ENCODE peak calls at places on chromosomes 2 and 18, in five cellular contexts. D, Z, F, I and U are unnamed samples.

GRCh38 chr2:30417253-30417652 is 29.8 kb upstream of the LCLAT1 start:
- DNase-seq in D (no peak), Z (no peak), F (no peak), I (no peak), U (no peak)

GRCh38 chr2:119476301-119477117 is 44.9 kb downstream of the TMEM37 start:
- DNase-seq in D (peak), Z (no peak), F (peak), I (peak), U (peak)

GRCh38 chr2:150513647-150514046 is 26.2 kb upstream of the RND3 start:
- DNase-seq in D (no peak), Z (no peak), F (no peak), I (no peak), U (no peak)

GRCh38 chr2:138949517-138949916 is 169.3 kb upstream of the NXPH2 start:
- DNase-seq in D (peak), Z (no peak), F (peak), I (no peak), U (no peak)

GRCh38 chr2:129799036-129799958 is 180.2 kb upstream of the RAB6C start:
- DNase-seq in D (no peak), Z (no peak), F (no peak), I (no peak), U (no peak)

GRCh38 chr2:46982356-46983064 is 66.9 kb upstream of the MCFD2 start:
- DNase-seq in D (no peak), Z (no peak), F (no peak), I (no peak), U (no peak)

GRCh38 chr2:18413794-18414396 is 146.6 kb downstream of the RDH14 start:
- DNase-seq in D (peak), Z (no peak), F (peak), I (no peak), U (peak)

GRCh38 chr2:108034843-108035242 is 48.5 kb downstream of the SLC5A7 start:
- DNase-seq in D (no peak), Z (no peak), F (no peak), I (no peak), U (no peak)

DNA sequence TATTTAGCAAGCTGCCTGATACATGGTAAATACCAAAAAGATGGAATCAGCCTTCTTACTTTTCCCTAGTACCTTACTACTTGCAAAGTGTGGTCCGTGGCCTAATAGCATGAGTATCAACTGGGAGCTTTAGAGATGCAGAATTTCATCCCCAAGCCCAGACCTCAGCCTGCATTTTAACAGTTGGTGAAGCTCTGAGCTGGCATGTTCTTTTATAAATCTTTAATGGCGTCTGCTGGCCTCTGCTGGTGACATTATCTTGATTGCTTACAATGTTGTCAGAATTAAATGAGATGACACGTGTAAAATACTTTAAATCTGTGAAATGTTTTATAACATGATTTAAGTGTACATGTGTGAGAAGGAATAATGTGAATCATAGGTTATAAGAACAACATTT is 115.1 kb upstream of the NOSTRIN start:
- DNase-seq in D (peak), Z (no peak), F (peak), I (no peak), U (peak)
- TF ChIP-seq MYC in D (no peak), Z (no peak), F (no peak), I (no peak), U (no peak)

GRCh38 chr2:167825664-167826063 is 421.7 kb downstream of the STK39 start:
- DNase-seq in D (no peak), Z (no peak), F (no peak), I (no peak), U (no peak)
- TF ChIP-seq MYC in D (no peak), Z (no peak), F (no peak), I (no peak), U (no peak)

GRCh38 chr18:10860937-10861336 is 288.4 kb downstream of the PIEZO2 start:
- DNase-seq in D (no peak), Z (no peak), F (no peak), I (no peak), U (no peak)
- TF ChIP-seq MYC in D (no peak), Z (no peak), F (no peak), I (no peak), U (no peak)

DNA sequence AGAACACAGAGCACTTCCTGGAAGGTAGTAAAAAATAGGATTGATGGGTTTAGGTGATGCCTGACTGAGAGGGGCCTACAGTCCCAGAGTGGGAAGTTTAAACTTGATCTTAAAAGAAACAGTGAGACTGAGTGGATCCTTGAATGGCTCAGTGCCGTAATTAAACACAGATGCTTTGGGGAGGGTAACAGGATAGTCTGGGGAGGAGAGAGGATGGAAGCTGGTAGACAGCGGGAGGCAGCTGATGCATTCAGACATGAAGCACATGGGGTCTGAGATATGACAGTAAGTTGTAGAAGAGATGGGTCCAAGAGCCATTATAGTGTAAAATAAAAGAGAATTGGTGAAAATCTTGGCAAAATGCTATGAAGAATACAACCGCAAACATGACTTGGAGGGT is 54.4 kb downstream of the AOX1 start:
- DNase-seq in D (no peak), Z (no peak), F (no peak), I (no peak), U (no peak)
- TF ChIP-seq MYC in D (no peak), Z (no peak), F (no peak), I (no peak), U (no peak)

GRCh38 chr2:223058952-223059716 is 7.1 kb downstream of the KCNE4 start:
- DNase-seq in D (peak), Z (no peak), F (peak), I (peak), U (no peak)
- TF ChIP-seq MYC in D (no peak), Z (no peak), F (no peak), I (no peak), U (no peak)

DNA sequence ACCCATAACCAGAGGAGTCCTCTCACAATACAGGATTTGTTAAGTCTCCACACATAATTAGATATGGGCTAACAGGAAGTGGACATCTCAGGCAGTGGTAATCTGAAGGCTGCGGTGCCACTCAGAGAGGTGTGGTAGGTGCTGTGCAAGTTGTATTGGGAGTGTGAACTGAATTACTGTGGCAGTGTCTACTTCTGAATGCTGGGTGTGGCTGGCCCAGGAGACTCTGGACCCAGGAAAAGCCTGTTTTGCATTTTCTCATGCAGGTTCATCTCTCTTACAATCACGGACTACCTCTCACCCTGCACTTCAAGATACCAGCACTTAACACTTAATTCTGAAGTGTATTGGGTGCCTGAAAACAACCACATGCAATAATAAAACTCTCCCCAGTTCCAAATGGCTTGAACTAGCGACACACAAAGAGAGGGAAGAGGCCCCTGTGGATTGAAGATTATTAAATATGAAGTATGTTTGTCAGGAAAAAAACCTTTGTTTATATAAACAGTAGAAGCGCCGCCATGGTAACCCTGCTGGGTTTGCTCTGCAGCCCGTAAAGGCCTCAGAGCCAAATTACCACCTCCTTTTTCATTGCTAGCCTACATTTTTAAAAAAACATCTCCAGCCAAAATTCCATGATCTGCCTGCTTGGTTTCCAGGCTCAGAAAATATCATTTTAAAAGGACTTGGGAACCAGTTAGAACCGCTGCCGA is 77.5 kb downstream of the GFPT1 start:
- DNase-seq in D (peak), Z (no peak), F (peak), I (no peak), U (no peak)
- TF ChIP-seq MYC in D (no peak), Z (no peak), F (no peak), I (no peak), U (no peak)

GRCh38 chr2:72204156-72204781 is 56.6 kb upstream of the CYP26B1 start:
- DNase-seq in D (peak), Z (no peak), F (peak), I (peak), U (no peak)
- TF ChIP-seq MYC in D (no peak), Z (no peak), F (no peak), I (no peak), U (no peak)

DNA sequence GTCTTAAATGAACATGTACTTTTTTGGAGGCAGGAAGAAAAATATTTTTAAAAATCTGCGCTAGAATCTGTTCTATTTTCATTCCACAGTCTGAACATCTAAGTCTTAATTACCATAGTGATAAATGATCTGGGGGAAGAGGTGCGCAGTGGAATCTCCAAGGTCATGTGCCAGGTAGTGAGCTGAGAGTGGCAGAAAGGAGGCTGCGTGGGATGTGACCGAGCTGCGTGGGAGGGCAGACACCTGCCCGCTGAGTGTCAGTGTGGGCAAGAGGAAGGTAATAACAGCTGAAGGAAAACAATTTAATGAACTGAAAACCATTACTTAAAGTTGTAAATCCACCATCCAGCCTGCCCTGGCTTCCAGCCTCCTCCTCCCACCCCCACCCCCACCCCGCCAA is 11.2 kb upstream of the DTNB start:
- DNase-seq in D (no peak), Z (no peak), F (no peak), I (no peak), U (no peak)
- TF ChIP-seq MYC in D (no peak), Z (no peak), F (no peak), I (no peak), U (no peak)